ENCODE peak calls at places on chromosomes 5 and 9, in seven cellular contexts. M, E, G, F, Z, U and V are unnamed samples.
A peak's percentile ranks its signal among the peaks of the same experiment; 100 is the strongest.

GRCh38 chr5:33721491-33722245 is 170.1 kb downstream of the ADAMTS12 start:
- DNase-seq in E (no peak), U (no peak), G (no peak), M (no peak), Z (no peak), F (peak; percentile 37), V (no peak)

GRCh38 chr9:125361837-125362531 is 100.4 kb downstream of the GAPVD1 start:
- DNase-seq in E (no peak), F (peak; percentile 12), Z (no peak), G (no peak), M (no peak), U (no peak), V (no peak)

GRCh38 chr9:131334568-131335105 is 45.1 kb downstream of the PLPP7 start:
- DNase-seq in M (no peak), F (no peak), G (no peak), Z (no peak), E (peak; percentile 50), U (no peak), V (no peak)

GRCh38 chr5:125408582-125409069 is 662.2 kb upstream of the ZNF608 start:
- DNase-seq in Z (peak; percentile 57), U (no peak), F (peak; percentile 76), G (peak; percentile 78), M (no peak), E (peak; percentile 24), V (no peak)

GRCh38 chr5:71877511-71877910 is 158.4 kb downstream of the CARTPT start:
- DNase-seq in M (no peak), F (no peak), Z (no peak), U (no peak), E (no peak), G (no peak), V (no peak)

GRCh38 chr5:88674262-88675158 is 208.5 kb downstream of the MEF2C start:
- DNase-seq in M (peak; percentile 60), G (peak; percentile 88), F (no peak), Z (no peak), U (peak; percentile 79), E (peak; percentile 91), V (peak; percentile 88)

GRCh38 chr9:120396926-120397325 is 183.0 kb downstream of the CDK5RAP2 start:
- DNase-seq in U (no peak), F (peak; percentile 64), M (no peak), E (no peak), Z (no peak), G (no peak), V (no peak)

GRCh38 chr9:76817489-76817888 is 53.3 kb downstream of the PCA3 start:
- DNase-seq in F (peak; percentile 63), Z (no peak), M (no peak), E (no peak), U (no peak), G (no peak), V (no peak)

GRCh38 chr9:111916234-111916645 is 19.6 kb downstream of the UGCG start:
- DNase-seq in U (no peak), E (no peak), F (no peak), Z (no peak), M (no peak), G (no peak), V (no peak)

GRCh38 chr5:179262126-179262920 is 82.9 kb downstream of the ADAMTS2 start:
- DNase-seq in G (no peak), U (peak; percentile 22), M (no peak), E (no peak), Z (no peak), F (no peak), V (no peak)